ENCODE peak calls at places on chromosome 1, in eight cellular contexts. L is neural progenitor cell, I is psoas muscle, E is prostate gland, S is cardiac muscle cell, G is left ventricle myocardium inferior, X is PC-3, Z is body of pancreas. A is an unnamed sample. For H3K4me1 and H3K9me3, the result is how much of the 10 kb centered on the place peaks cover.

GRCh38 chr1:27152004-27152828 is 2.7 kb downstream of the SLC9A1 start:
- DNase-seq in S (peak), G (peak), X (no peak), I (no peak), Z (peak), E (no peak), L (no peak), A (no peak)

GRCh38 chr1:167439301-167439988 is 78.9 kb downstream of the CD247 start:
- DNase-seq in E (no peak), X (no peak), G (no peak), Z (peak), I (peak), S (peak), L (peak), A (peak)

GRCh38 chr1:26733982-26734381 is 38.2 kb downstream of the ARID1A start:
- DNase-seq in Z (no peak), E (no peak), S (peak), I (no peak), G (no peak), X (peak), L (no peak), A (no peak)

GRCh38 chr1:1758692-1759455 is 19.4 kb downstream of the NADK start:
- DNase-seq in G (peak), S (no peak), X (peak), I (peak), Z (peak), E (peak), L (no peak), A (no peak)

GRCh38 chr1:41496080-41497055 is 11.9 kb upstream of the EDN2 start:
- DNase-seq in I (peak), X (peak), Z (peak), E (peak), G (peak), S (peak), L (peak), A (peak)

GRCh38 chr1:201172999-201173610 is 17.5 kb upstream of the IGFN1 start:
- DNase-seq in G (no peak), X (peak), Z (no peak), E (no peak), S (peak), I (peak), L (no peak), A (no peak)

GRCh38 chr1:150256193-150256548 is 1.4 kb upstream of the CA14 start:
- DNase-seq in I (no peak), S (no peak), G (no peak), X (no peak), Z (no peak), E (no peak), L (no peak), A (no peak)

GRCh38 chr1:25711555-25712298 is 88.3 kb upstream of the SELENON start:
- DNase-seq in X (peak), L (no peak), E (no peak), I (no peak), Z (no peak), G (peak), S (no peak), A (no peak)

GRCh38 chr1:44693900-44694299 is 19.4 kb downstream of the ARMH1 start:
- DNase-seq in G (no peak), L (no peak), I (no peak), Z (no peak), X (no peak), S (no peak), E (no peak), A (no peak)
- H3K4me1 ChIP-seq in G (under half), L (under half), I (under half), Z (under half), X (under half), S (under half), E (under half), A (under half)

DNA sequence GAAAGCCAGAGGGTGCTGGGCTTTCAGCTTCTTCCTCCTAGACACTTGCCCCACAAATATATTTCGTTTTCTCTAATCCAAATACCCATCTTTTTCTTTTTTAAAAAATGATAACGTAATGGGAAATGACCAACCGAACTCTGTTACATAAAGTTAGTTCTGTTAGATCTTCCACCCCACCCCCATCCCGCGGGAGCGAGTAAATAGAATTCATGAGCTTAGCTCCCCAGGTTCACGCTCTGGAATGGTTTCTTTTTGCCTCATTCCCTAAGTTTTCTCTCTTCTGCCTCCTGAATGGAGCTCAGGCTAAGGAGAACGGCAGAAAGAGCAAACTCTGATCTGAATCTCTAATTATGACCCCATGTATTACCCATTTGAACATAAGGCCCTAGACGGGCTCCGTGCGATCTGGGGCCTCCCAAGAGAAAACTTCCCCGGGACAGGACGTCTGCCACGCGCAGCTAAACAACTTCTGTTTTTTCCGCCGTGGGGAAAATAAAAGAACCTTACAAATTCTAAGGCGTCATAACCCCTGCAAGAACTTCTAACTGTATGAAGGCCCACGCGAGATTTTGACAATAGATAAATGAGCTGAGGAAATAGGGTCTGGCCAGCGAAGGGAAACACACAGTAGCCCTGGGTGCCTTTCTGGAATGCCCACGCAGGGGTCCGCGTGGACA is 2.4 kb downstream of the TBX15 start:
- DNase-seq in G (no peak), S (no peak), Z (no peak), I (no peak), L (no peak), X (no peak), E (no peak), A (no peak)
- H3K4me3 ChIP-seq in G (peak), S (no peak), Z (no peak), I (peak), L (peak), X (no peak), E (no peak), A (no peak)

GRCh38 chr1:152458384-152459185 is 44.5 kb upstream of the CRNN start:
- DNase-seq in Z (peak), X (peak), E (peak), S (peak), G (peak), L (peak), I (peak), A (peak)
- H3K9me3 ChIP-seq in Z (under half), X (under half), E (under half), S (under half), G (under half), L (under half), I (under half), A (under half)

DNA sequence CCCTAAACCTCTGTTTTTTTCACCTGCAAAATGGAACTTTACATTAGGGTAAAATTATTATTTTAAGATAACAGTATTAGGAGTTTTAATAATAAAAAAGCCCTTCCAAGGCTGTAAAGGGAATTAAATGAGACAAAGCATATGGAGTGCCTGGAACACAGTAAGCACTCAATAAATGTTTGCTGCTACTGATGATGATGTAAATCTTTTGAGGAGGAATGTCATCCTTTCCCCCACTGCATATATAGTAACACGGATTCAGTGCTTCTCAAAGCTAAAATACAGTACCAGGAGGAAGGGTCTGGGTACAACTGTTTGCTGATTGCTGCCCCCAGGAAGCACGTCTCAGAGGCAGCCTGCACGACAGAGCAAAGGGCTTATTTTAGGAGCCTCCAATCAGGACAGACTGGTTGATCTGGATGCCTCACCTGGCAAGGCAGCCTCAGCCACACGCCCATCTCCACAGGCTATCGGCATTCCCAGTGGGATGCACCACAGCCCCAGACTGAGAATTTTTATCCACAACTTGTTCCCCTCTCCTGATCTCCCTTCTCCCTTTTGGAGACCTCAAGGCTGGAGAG is 64.4 kb downstream of the GADD45A start:
- DNase-seq in E (peak), S (no peak), I (no peak), Z (no peak), X (no peak), L (peak), G (no peak), A (no peak)
- H3K4me1 ChIP-seq in E (under half), S (half or more), I (under half), Z (under half), X (half or more), L (half or more), G (half or more), A (under half)

DNA sequence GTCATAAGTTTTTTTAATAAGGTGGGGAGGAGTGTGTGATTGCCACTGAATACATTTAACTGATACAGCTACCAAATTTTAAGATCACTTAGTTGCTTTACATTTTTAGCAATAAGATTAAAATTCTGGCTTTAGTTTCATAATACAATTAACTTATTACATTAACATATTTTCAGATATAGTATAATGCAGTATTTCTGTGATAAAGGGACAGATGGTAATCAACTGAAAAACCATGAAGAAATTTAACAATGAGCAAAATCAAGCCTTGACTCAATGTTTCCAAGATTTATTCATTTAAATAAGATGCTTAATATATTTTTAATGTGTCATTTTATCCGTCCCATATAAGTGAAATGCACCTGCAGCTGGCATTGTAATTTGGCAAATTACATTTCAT is 4.0 kb downstream of the TOMM20 start:
- DNase-seq in X (no peak), L (no peak), E (no peak), S (no peak), Z (no peak), I (no peak), G (no peak), A (no peak)
- H3K4me3 ChIP-seq in X (no peak), L (no peak), E (no peak), S (no peak), Z (no peak), I (no peak), G (no peak), A (no peak)

DNA sequence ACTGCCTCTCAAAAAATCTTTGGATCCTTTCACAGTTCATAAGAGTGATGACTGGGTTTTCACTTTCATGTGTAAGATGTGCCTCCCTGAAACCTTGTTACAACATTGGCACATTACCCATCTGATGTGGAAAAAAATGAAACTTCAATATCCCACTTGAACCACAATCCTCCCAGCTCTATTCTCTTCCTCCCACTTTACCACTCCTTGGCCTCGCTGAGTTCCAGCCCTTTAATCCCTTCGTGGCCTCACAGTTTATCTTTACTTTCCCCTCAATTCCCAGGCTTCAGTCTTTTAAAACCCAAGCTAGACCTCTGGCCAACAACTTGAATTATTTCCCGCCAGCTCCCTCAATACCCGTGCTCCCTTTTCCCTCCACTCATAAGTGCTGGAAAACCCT is 25.0 kb upstream of the CTTNBP2NL start:
- DNase-seq in E (no peak), I (no peak), L (no peak), X (no peak), S (peak), Z (no peak), G (no peak), A (no peak)
- H3K9me3 ChIP-seq in E (under half), I (under half), L (under half), X (under half), S (under half), Z (under half), G (under half), A (under half)

A was measured in BE2C.